ENCODE peak calls at places on chromosomes 16 and 17, in eight cellular contexts. L, T, B, X, P, A, M and Z are unnamed samples.

GRCh38 chr17:34840758-34841157 is 120.5 kb downstream of the CCT6B start:
- DNase-seq in T (no peak), B (no peak), X (no peak), M (no peak), P (peak), L (no peak), A (no peak), Z (no peak)

GRCh38 chr17:17171991-17172939 is 33.9 kb downstream of the PLD6 start:
- DNase-seq in P (peak), T (no peak), X (no peak), B (peak), M (no peak), A (no peak), L (no peak), Z (no peak)

GRCh38 chr16:59259964-59260348 is 525.8 kb upstream of the GOT2 start:
- DNase-seq in A (no peak), P (no peak), B (no peak), X (no peak), M (no peak), T (no peak), L (no peak), Z (no peak)

GRCh38 chr16:48126801-48127644 is 28.8 kb downstream of the ABCC12 start:
- DNase-seq in T (no peak), X (peak), B (no peak), P (no peak), M (no peak), A (peak), L (peak), Z (no peak)

GRCh38 chr17:4908301-4908700 is 5.4 kb upstream of the CHRNE start:
- DNase-seq in P (peak), T (no peak), A (no peak), B (no peak), X (peak), L (no peak), M (no peak), Z (peak)

GRCh38 chr16:71693168-71693567 is 31.3 kb downstream of the PHLPP2 start:
- DNase-seq in B (no peak), M (no peak), A (no peak), P (no peak), L (no peak), X (no peak), T (no peak), Z (no peak)

GRCh38 chr17:76561799-76562268 is 22.0 kb downstream of the PRCD start:
- DNase-seq in P (no peak), B (no peak), L (no peak), X (no peak), T (no peak), M (no peak), A (no peak), Z (no peak)

GRCh38 chr17:73343739-73344454 is 32.1 kb upstream of the CDC42EP4 start:
- DNase-seq in T (no peak), A (no peak), X (no peak), B (no peak), P (no peak), L (no peak), M (no peak), Z (peak)

GRCh38 chr16:11424118-11424460 is 78.8 kb downstream of the RMI2 start:
- DNase-seq in L (no peak), X (no peak), B (no peak), M (no peak), T (no peak), P (no peak), A (no peak), Z (no peak)

GRCh38 chr16:503150-504071 is 24.1 kb upstream of the CAPN15 start:
- DNase-seq in A (no peak), T (no peak), B (no peak), L (no peak), P (no peak), M (no peak), X (no peak), Z (no peak)

DNA sequence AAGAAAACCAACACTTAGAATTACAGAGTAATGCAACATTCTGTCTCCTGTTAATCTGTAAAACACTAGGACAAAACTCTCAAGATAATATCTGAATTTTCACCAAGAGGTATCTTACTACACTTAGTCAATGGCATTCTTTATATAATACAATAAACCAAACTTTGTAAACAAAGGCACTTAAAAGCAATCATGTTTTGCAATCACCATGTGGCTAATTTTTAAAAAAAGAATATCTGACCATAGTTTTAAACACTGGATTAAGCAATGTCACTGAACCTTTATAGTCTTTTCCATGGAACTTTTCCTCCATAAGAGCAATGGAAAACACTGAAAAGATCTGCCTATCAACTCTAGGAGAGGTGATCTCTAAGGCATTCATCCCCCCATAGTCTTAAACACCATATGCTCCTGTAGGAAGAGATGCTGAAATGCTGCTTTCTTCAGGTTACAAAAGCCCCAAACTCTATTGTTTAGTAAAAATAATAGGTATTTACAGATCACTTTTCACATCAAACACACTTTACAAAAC is 144.2 kb upstream of the CORO6 start:
- DNase-seq in M (no peak), T (no peak), A (no peak), P (peak), X (no peak), L (no peak), B (no peak), Z (no peak)
- TF ChIP-seq REST in M (no peak), T (no peak), A (no peak), P (no peak), X (no peak), L (no peak), B (no peak), Z (no peak)

DNA sequence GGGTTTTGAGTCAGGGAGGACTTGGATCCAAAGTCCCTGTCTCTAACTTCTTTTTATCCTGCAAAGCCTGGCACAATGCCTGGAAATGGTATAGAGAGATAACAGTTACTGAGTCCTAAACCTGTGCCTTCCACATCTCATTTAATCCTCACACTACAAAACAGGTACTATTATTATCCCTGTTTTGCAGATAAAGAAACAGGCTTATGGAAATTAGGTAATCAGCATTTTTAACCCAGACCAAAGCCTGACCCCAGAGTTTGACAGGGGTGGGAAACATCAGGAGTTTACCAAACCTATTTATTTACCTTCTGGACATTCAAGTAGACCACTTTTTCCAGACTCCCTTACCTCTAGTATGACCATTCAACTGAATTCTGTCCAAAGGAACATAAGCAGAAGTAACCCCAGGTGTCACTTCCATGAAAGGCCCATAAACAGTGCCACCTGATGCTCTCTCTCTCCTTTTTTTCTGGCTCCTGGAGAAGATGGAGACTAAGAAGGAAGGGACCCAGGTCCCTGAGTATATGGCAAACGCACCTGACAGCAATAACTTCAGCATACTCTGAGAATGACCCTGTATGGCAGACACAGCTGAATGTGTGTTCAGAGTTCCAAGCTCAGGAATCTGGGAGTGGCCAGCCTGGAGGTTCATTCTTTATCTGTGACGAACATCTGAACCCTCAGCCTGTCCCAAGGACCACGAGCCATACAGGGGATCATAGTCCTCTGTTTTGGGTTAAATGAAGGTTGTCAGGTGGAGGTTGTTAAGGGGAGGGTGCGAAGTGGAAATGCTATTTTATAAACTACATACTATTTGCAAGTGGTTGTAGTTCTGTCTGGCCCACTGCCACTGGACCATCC is 62.7 kb downstream of the HLF start:
- DNase-seq in P (no peak), T (no peak), L (no peak), A (no peak), B (no peak), X (peak), M (no peak), Z (no peak)
- TF ChIP-seq REST in P (no peak), T (no peak), L (no peak), A (no peak), B (no peak), X (no peak), M (no peak), Z (no peak)

GRCh38 chr17:82767041-82767754 is 15.3 kb downstream of the TBCD start:
- DNase-seq in L (peak), T (no peak), A (no peak), M (no peak), P (peak), X (peak), B (peak), Z (peak)
- TF ChIP-seq REST in L (no peak), T (no peak), A (no peak), M (no peak), P (no peak), X (no peak), B (no peak), Z (no peak)

GRCh38 chr17:43003542-43004172 is 2.9 kb upstream of the IFI35 start:
- DNase-seq in T (peak), M (no peak), B (no peak), P (peak), L (no peak), X (peak), A (no peak), Z (no peak)
- TF ChIP-seq REST in T (no peak), M (no peak), B (no peak), P (no peak), L (no peak), X (no peak), A (no peak), Z (no peak)